ENCODE peak calls at places on chromosomes 7 and 10, in six cellular contexts. One of them, this sample, is unnamed.

GRCh38 chr7:46432666-46433065 is 511.6 kb upstream of the IGFBP3 start:
- DNase-seq in dorsolateral prefrontal cortex: no peak
- DNase-seq in B cell: no peak
- DNase-seq in AG09309: peak
- DNase-seq in HCT116: no peak
- DNase-seq in WTC11: no peak
- DNase-seq in this sample: no peak

GRCh38 chr10:29876008-29876555 is 183.3 kb downstream of the JCAD start:
- DNase-seq in dorsolateral prefrontal cortex: no peak
- DNase-seq in B cell: no peak
- DNase-seq in AG09309: no peak
- DNase-seq in HCT116: no peak
- DNase-seq in WTC11: no peak
- DNase-seq in this sample: no peak

GRCh38 chr10:110498982-110499795 is 1.5 kb downstream of the DUSP5 start:
- DNase-seq in dorsolateral prefrontal cortex: no peak
- DNase-seq in B cell: peak
- DNase-seq in AG09309: no peak
- DNase-seq in HCT116: no peak
- DNase-seq in WTC11: peak
- DNase-seq in this sample: peak

GRCh38 chr10:12699756-12700556 is 301.6 kb downstream of the CCDC3 start:
- DNase-seq in dorsolateral prefrontal cortex: no peak
- DNase-seq in B cell: no peak
- DNase-seq in AG09309: no peak
- DNase-seq in HCT116: no peak
- DNase-seq in WTC11: no peak
- DNase-seq in this sample: no peak

GRCh38 chr10:33224251-33224965 is 110.1 kb downstream of the NRP1 start:
- DNase-seq in dorsolateral prefrontal cortex: no peak
- DNase-seq in B cell: no peak
- DNase-seq in AG09309: no peak
- DNase-seq in HCT116: no peak
- DNase-seq in WTC11: no peak
- DNase-seq in this sample: no peak

GRCh38 chr7:51029586-51030230 is 247.0 kb upstream of the GRB10 start:
- DNase-seq in dorsolateral prefrontal cortex: no peak
- DNase-seq in B cell: no peak
- DNase-seq in AG09309: peak
- DNase-seq in HCT116: no peak
- DNase-seq in WTC11: no peak
- DNase-seq in this sample: no peak

GRCh38 chr10:60203993-60204618 is 185.6 kb downstream of the ANK3 start:
- DNase-seq in dorsolateral prefrontal cortex: no peak
- DNase-seq in B cell: peak
- DNase-seq in AG09309: no peak
- DNase-seq in HCT116: peak
- DNase-seq in WTC11: no peak
- DNase-seq in this sample: peak

GRCh38 chr7:24877790-24878311 is 102.1 kb downstream of the OSBPL3 start:
- DNase-seq in dorsolateral prefrontal cortex: peak
- DNase-seq in B cell: peak
- DNase-seq in AG09309: no peak
- DNase-seq in HCT116: no peak
- DNase-seq in WTC11: no peak
- DNase-seq in this sample: no peak

GRCh38 chr7:101723835-101724234 is 93.6 kb upstream of the CUX1 start:
- DNase-seq in dorsolateral prefrontal cortex: no peak
- DNase-seq in B cell: no peak
- DNase-seq in AG09309: no peak
- DNase-seq in HCT116: no peak
- DNase-seq in WTC11: no peak
- DNase-seq in this sample: no peak

GRCh38 chr10:58851606-58852005 is 324.8 kb upstream of the PHYHIPL start:
- DNase-seq in dorsolateral prefrontal cortex: no peak
- DNase-seq in B cell: no peak
- DNase-seq in AG09309: no peak
- DNase-seq in HCT116: no peak
- DNase-seq in WTC11: no peak
- DNase-seq in this sample: no peak

GRCh38 chr10:100364735-100365391 is 17.8 kb downstream of the SCD start:
- DNase-seq in dorsolateral prefrontal cortex: peak
- DNase-seq in B cell: no peak
- DNase-seq in AG09309: peak
- DNase-seq in HCT116: peak
- DNase-seq in WTC11: no peak
- DNase-seq in this sample: peak

GRCh38 chr10:80182986-80183385 is 22.4 kb downstream of the ANXA11 start:
- DNase-seq in dorsolateral prefrontal cortex: no peak
- DNase-seq in B cell: no peak
- DNase-seq in AG09309: no peak
- DNase-seq in HCT116: no peak
- DNase-seq in WTC11: no peak
- DNase-seq in this sample: no peak

GRCh38 chr10:95229724-95230627 is 35.9 kb downstream of the ACSM6 start:
- DNase-seq in dorsolateral prefrontal cortex: no peak
- DNase-seq in B cell: no peak
- DNase-seq in AG09309: peak
- DNase-seq in HCT116: peak
- DNase-seq in WTC11: peak
- DNase-seq in this sample: no peak

GRCh38 chr10:65341323-65341922 is 1584.4 kb upstream of the LRRTM3 start:
- DNase-seq in dorsolateral prefrontal cortex: no peak
- DNase-seq in B cell: no peak
- DNase-seq in AG09309: no peak
- DNase-seq in HCT116: no peak
- DNase-seq in WTC11: no peak
- DNase-seq in this sample: peak

GRCh38 chr10:86349474-86349873 is 17.1 kb downstream of the GRID1 start:
- DNase-seq in dorsolateral prefrontal cortex: no peak
- DNase-seq in B cell: no peak
- DNase-seq in AG09309: no peak
- DNase-seq in HCT116: peak
- DNase-seq in WTC11: peak
- DNase-seq in this sample: no peak

GRCh38 chr7:105309235-105310156 is 79.2 kb downstream of the SRPK2 start:
- DNase-seq in dorsolateral prefrontal cortex: no peak
- DNase-seq in B cell: no peak
- DNase-seq in AG09309: no peak
- DNase-seq in HCT116: no peak
- DNase-seq in WTC11: no peak
- DNase-seq in this sample: no peak

GRCh38 chr10:78432582-78432981 is 398.9 kb downstream of the RPS24 start:
- DNase-seq in dorsolateral prefrontal cortex: no peak
- DNase-seq in B cell: no peak
- DNase-seq in AG09309: no peak
- DNase-seq in HCT116: no peak
- DNase-seq in WTC11: no peak
- DNase-seq in this sample: no peak

GRCh38 chr10:77116904-77117303 is 520.7 kb downstream of the KCNMA1 start:
- DNase-seq in dorsolateral prefrontal cortex: no peak
- DNase-seq in B cell: no peak
- DNase-seq in AG09309: no peak
- DNase-seq in HCT116: no peak
- DNase-seq in WTC11: no peak
- DNase-seq in this sample: no peak

GRCh38 chr7:131537581-131537980 is 18.8 kb downstream of the PODXL start:
- DNase-seq in dorsolateral prefrontal cortex: no peak
- DNase-seq in B cell: no peak
- DNase-seq in AG09309: no peak
- DNase-seq in HCT116: no peak
- DNase-seq in WTC11: no peak
- DNase-seq in this sample: no peak

GRCh38 chr10:93867481-93867880 is 26.3 kb upstream of the SLC35G1 start:
- DNase-seq in dorsolateral prefrontal cortex: no peak
- DNase-seq in B cell: no peak
- DNase-seq in AG09309: no peak
- DNase-seq in HCT116: no peak
- DNase-seq in WTC11: no peak
- DNase-seq in this sample: no peak

GRCh38 chr10:69684020-69684980 is 54.3 kb downstream of the FAM241B start:
- DNase-seq in dorsolateral prefrontal cortex: no peak
- DNase-seq in B cell: no peak
- DNase-seq in AG09309: no peak
- DNase-seq in HCT116: no peak
- DNase-seq in WTC11: no peak
- DNase-seq in this sample: peak

GRCh38 chr10:48332871-48333216 is 26.4 kb downstream of the MAPK8 start:
- DNase-seq in dorsolateral prefrontal cortex: no peak
- DNase-seq in B cell: no peak
- DNase-seq in AG09309: no peak
- DNase-seq in HCT116: no peak
- DNase-seq in WTC11: no peak
- DNase-seq in this sample: no peak

GRCh38 chr7:105496501-105496900 is 25.6 kb downstream of the PUS7 start:
- DNase-seq in dorsolateral prefrontal cortex: no peak
- DNase-seq in B cell: no peak
- DNase-seq in AG09309: no peak
- DNase-seq in HCT116: no peak
- DNase-seq in WTC11: no peak
- DNase-seq in this sample: no peak

GRCh38 chr7:1749351-1749863 is 79.3 kb downstream of the ELFN1 start:
- DNase-seq in dorsolateral prefrontal cortex: no peak
- DNase-seq in B cell: no peak
- DNase-seq in AG09309: no peak
- DNase-seq in HCT116: no peak
- DNase-seq in WTC11: no peak
- DNase-seq in this sample: no peak

GRCh38 chr10:74021248-74022055 is 23.5 kb downstream of the VCL start:
- DNase-seq in dorsolateral prefrontal cortex: no peak
- DNase-seq in B cell: no peak
- DNase-seq in AG09309: no peak
- DNase-seq in HCT116: no peak
- DNase-seq in WTC11: no peak
- DNase-seq in this sample: no peak

GRCh38 chr10:22317771-22318565 is 1.8 kb downstream of the COMMD3 start:
- DNase-seq in dorsolateral prefrontal cortex: no peak
- DNase-seq in B cell: no peak
- DNase-seq in AG09309: no peak
- DNase-seq in HCT116: no peak
- DNase-seq in WTC11: no peak
- DNase-seq in this sample: no peak

GRCh38 chr7:157041514-157042277 is 31.2 kb upstream of the MNX1 start:
- DNase-seq in dorsolateral prefrontal cortex: no peak
- DNase-seq in B cell: no peak
- DNase-seq in AG09309: no peak
- DNase-seq in HCT116: no peak
- DNase-seq in WTC11: no peak
- DNase-seq in this sample: no peak

GRCh38 chr7:127791790-127792189 is 139.8 kb downstream of the SND1 start:
- DNase-seq in dorsolateral prefrontal cortex: no peak
- DNase-seq in B cell: no peak
- DNase-seq in AG09309: peak
- DNase-seq in HCT116: no peak
- DNase-seq in WTC11: no peak
- DNase-seq in this sample: no peak

GRCh38 chr7:127794135-127794534 is 142.1 kb downstream of the SND1 start:
- DNase-seq in dorsolateral prefrontal cortex: no peak
- DNase-seq in B cell: no peak
- DNase-seq in AG09309: no peak
- DNase-seq in HCT116: no peak
- DNase-seq in WTC11: no peak
- DNase-seq in this sample: no peak

GRCh38 chr7:127794551-127794950 is 142.6 kb downstream of the SND1 start:
- DNase-seq in dorsolateral prefrontal cortex: no peak
- DNase-seq in B cell: no peak
- DNase-seq in AG09309: no peak
- DNase-seq in HCT116: no peak
- DNase-seq in WTC11: no peak
- DNase-seq in this sample: no peak

GRCh38 chr7:127793582-127793981 is 141.6 kb downstream of the SND1 start:
- DNase-seq in dorsolateral prefrontal cortex: no peak
- DNase-seq in B cell: peak
- DNase-seq in AG09309: no peak
- DNase-seq in HCT116: no peak
- DNase-seq in WTC11: no peak
- DNase-seq in this sample: no peak

GRCh38 chr7:127792528-127793342 is 140.7 kb downstream of the SND1 start:
- DNase-seq in dorsolateral prefrontal cortex: no peak
- DNase-seq in B cell: peak
- DNase-seq in AG09309: no peak
- DNase-seq in HCT116: no peak
- DNase-seq in WTC11: peak
- DNase-seq in this sample: peak
- TF ChIP-seq CTCF in dorsolateral prefrontal cortex: peak
- TF ChIP-seq CTCF in B cell: peak
- TF ChIP-seq CTCF in AG09309: peak
- TF ChIP-seq CTCF in HCT116: peak
- TF ChIP-seq CTCF in WTC11: peak
- TF ChIP-seq CTCF in this sample: peak

DNA sequence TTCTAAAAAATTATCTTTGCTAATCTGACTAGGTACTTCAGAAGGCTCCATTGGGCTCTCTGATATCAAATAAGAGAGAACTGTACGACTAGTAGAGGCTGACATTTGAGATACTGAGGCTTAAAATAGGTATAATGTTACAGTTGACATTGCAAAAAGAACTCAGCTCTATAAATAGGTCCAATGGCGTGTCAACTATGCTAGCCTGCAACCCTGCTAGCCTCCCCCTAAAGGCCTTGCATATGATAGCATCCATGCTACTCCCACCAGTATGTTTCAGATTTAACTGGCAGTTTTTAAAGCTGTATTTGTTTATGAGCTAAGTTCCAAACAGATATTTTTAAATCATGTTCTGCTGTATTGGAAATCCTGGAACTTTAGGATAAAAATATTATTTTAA is at the start of gene PPP1R3A:
- DNase-seq in dorsolateral prefrontal cortex: no peak
- DNase-seq in B cell: no peak
- DNase-seq in AG09309: no peak
- DNase-seq in HCT116: no peak
- DNase-seq in WTC11: no peak
- DNase-seq in this sample: no peak
- TF ChIP-seq CTCF in dorsolateral prefrontal cortex: no peak
- TF ChIP-seq CTCF in B cell: no peak
- TF ChIP-seq CTCF in AG09309: no peak
- TF ChIP-seq CTCF in HCT116: no peak
- TF ChIP-seq CTCF in WTC11: no peak
- TF ChIP-seq CTCF in this sample: no peak

GRCh38 chr7:7330997-7331396 is 148.7 kb downstream of the C1GALT1 start:
- DNase-seq in dorsolateral prefrontal cortex: no peak
- DNase-seq in B cell: no peak
- DNase-seq in AG09309: no peak
- DNase-seq in HCT116: no peak
- DNase-seq in WTC11: no peak
- DNase-seq in this sample: no peak
- TF ChIP-seq CTCF in dorsolateral prefrontal cortex: no peak
- TF ChIP-seq CTCF in B cell: no peak
- TF ChIP-seq CTCF in AG09309: no peak
- TF ChIP-seq CTCF in HCT116: peak
- TF ChIP-seq CTCF in WTC11: no peak
- TF ChIP-seq CTCF in this sample: no peak

DNA sequence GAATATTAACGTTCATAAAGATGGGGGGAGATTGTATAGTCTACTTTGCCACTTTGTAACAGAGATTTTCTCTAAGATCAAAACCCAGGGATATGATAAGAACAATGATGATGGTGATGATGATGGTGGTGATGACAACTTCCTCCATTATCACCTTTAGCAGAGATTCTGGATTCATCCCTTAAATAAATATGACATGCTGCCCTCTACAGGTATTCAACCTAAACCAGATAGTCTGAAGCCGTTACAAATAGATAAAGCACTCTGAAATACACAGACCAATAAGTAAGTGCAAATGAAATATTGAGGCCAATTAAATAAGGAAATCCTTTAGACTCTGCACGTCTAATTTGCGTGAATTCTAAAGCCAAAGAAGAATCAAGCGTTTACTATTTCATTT is 211.5 kb downstream of the CREB5 start:
- DNase-seq in dorsolateral prefrontal cortex: no peak
- DNase-seq in B cell: no peak
- DNase-seq in AG09309: no peak
- DNase-seq in HCT116: peak
- DNase-seq in WTC11: no peak
- DNase-seq in this sample: no peak
- TF ChIP-seq CTCF in dorsolateral prefrontal cortex: peak
- TF ChIP-seq CTCF in B cell: no peak
- TF ChIP-seq CTCF in AG09309: no peak
- TF ChIP-seq CTCF in HCT116: peak
- TF ChIP-seq CTCF in WTC11: no peak
- TF ChIP-seq CTCF in this sample: peak